ENCODE peak calls at places on chromosomes 5 and 9, in six cellular contexts. U, T, E, L, D and Y are unnamed samples.

GRCh38 chr9:95605087-95605486 is 88.3 kb upstream of the PTCH1 start:
- DNase-seq in D (no peak), U (no peak), L (no peak), E (no peak), T (no peak), Y (no peak)

GRCh38 chr5:109589983-109590382 is 99.7 kb upstream of the MAN2A1 start:
- DNase-seq in D (no peak), T (no peak), E (no peak), U (no peak), L (no peak), Y (no peak)

GRCh38 chr5:96023518-96023917 is 61.9 kb upstream of the ELL2 start:
- DNase-seq in E (no peak), D (no peak), U (no peak), L (no peak), T (no peak), Y (no peak)

GRCh38 chr9:116697887-116698286 is 10.8 kb downstream of the TRIM32 start:
- DNase-seq in U (no peak), D (no peak), E (no peak), T (no peak), L (no peak), Y (no peak)

GRCh38 chr9:16202221-16202620 is 649.4 kb downstream of the CCDC171 start:
- DNase-seq in D (no peak), E (no peak), T (no peak), L (no peak), U (no peak), Y (no peak)

GRCh38 chr5:78889759-78890158 is 95.4 kb downstream of the ARSB start:
- DNase-seq in T (no peak), D (no peak), L (no peak), E (no peak), U (no peak), Y (no peak)

GRCh38 chr5:175047048-175047447 is 322.7 kb downstream of the MSX2 start:
- DNase-seq in T (no peak), L (no peak), U (no peak), E (no peak), D (no peak), Y (no peak)

GRCh38 chr5:179907570-179908324 is at the start of gene TBC1D9B:
- DNase-seq in T (no peak), L (no peak), D (peak; percentile 81), U (peak; percentile 88), E (peak; percentile 96), Y (peak; percentile 95)

GRCh38 chr5:66454186-66455078 is 141.8 kb upstream of the MAST4 start:
- DNase-seq in L (no peak), E (no peak), D (no peak), T (no peak), U (no peak), Y (no peak)

GRCh38 chr9:136683173-136683745 is 4.0 kb downstream of the AGPAT2 start:
- DNase-seq in T (no peak), D (peak; percentile 49), E (no peak), U (no peak), L (no peak), Y (no peak)

GRCh38 chr5:1312993-1313833 is 18.3 kb upstream of the TERT start:
- DNase-seq in E (no peak), D (no peak), U (peak; percentile 51), L (peak; percentile 95), T (no peak), Y (peak; percentile 22)

GRCh38 chr9:99114846-99115500 is 10.1 kb downstream of the TGFBR1 start:
- DNase-seq in U (no peak), E (no peak), L (no peak), T (no peak), D (no peak), Y (no peak)

GRCh38 chr9:89677696-89678393 is 73.0 kb downstream of the GADD45G start:
- DNase-seq in D (peak; percentile 71), E (peak; percentile 63), L (no peak), T (no peak), U (no peak), Y (no peak)

DNA sequence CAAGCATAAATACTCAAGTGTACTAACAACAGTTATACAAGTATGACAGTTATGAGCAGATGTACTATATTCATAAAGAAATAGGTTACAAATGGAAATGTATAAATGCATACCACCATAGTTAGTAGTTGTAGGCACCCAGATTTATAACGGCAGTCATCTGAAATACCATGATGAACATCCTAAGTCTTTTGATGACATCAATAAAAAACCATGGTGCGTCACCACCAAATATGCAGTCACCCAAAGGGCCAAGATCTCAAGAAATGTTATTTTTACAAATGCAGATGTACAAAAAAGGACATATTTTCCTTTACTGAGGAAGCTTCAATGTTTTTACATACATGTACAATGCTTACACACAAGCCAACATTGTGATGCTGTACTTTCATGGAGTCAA is 70.8 kb upstream of the XPA start:
- DNase-seq in D (no peak), L (no peak), U (no peak), T (no peak), E (no peak), Y (no peak)
- TF ChIP-seq POLR2AphosphoS5 in D (no peak), L (no peak), U (no peak), T (no peak), E (no peak), Y (no peak)

GRCh38 chr5:68261174-68262021 is 45.8 kb downstream of the PIK3R1 start:
- DNase-seq in D (no peak), U (no peak), E (no peak), L (no peak), T (no peak), Y (no peak)

GRCh38 chr5:68258531-68258930 is 43.0 kb downstream of the PIK3R1 start:
- DNase-seq in T (no peak), D (no peak), E (no peak), U (no peak), L (no peak), Y (no peak)

GRCh38 chr5:68257207-68257606 is 41.7 kb downstream of the PIK3R1 start:
- DNase-seq in T (no peak), E (no peak), U (no peak), D (no peak), L (no peak), Y (no peak)

GRCh38 chr5:68259696-68260095 is 44.1 kb downstream of the PIK3R1 start:
- DNase-seq in T (no peak), D (no peak), U (no peak), E (no peak), L (no peak), Y (no peak)

DNA sequence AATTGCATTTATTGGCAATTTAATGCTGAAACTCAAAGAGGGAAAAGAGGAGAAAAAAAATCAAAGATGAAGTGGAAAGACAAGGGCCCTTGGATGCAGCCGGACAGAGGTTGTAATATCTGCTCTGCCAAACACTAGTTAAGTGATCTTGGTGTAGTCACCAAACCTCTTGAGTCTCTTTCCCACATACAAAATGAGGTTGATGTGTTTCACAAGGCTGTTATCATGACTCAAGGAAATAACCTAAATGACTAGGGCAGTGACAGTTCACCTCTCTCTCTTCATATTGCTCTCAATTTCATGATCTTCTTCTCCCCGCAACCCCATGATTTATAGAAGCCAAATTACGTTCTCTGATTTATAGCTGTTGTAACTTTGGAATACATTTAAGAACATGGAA is 44.9 kb downstream of the PIK3R1 start:
- DNase-seq in L (no peak), U (no peak), D (no peak), E (no peak), T (no peak), Y (no peak)
- H3K4me1 ChIP-seq in L (no peaks in the 10 kb centered on the region), U (peaks cover 91% of the 10 kb centered on the region), D (no peaks in the 10 kb centered on the region), E (peaks cover 51% of the 10 kb centered on the region), T (peaks cover 88% of the 10 kb centered on the region), Y (peaks cover 57% of the 10 kb centered on the region)

GRCh38 chr9:110099236-110099741 is 108.7 kb downstream of the C9orf152 start:
- DNase-seq in D (no peak), E (peak; percentile 50), U (no peak), T (no peak), L (no peak), Y (no peak)
- TF ChIP-seq EP300 in D (no peak), E (no peak), U (no peak), T (peak; percentile 11), L (no peak), Y (no peak)

DNA sequence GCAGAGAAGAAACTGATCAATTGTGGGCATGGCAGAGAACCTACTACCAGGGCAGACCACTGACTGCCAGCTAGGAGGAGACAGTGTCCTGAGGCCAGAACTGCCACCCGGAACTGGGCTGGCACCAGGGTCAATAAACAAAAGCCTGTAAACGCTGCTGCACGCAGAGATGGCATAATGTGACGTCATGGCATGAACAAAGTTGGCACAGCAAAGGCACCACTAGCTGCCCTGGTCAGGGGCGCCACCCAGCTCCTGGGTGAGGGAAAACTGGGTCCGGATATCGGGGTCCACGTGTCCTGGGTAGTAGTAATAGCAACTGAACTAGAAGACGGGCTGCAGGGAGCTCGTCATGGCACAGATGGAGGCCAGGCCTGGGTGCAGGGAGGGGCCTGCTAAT is 32.1 kb downstream of the DYNC2I2 start:
- DNase-seq in L (no peak), E (peak; percentile 12), U (no peak), T (no peak), D (no peak), Y (no peak)
- TF ChIP-seq POLR2AphosphoS5 in L (no peak), E (no peak), U (no peak), T (no peak), D (no peak), Y (no peak)

DNA sequence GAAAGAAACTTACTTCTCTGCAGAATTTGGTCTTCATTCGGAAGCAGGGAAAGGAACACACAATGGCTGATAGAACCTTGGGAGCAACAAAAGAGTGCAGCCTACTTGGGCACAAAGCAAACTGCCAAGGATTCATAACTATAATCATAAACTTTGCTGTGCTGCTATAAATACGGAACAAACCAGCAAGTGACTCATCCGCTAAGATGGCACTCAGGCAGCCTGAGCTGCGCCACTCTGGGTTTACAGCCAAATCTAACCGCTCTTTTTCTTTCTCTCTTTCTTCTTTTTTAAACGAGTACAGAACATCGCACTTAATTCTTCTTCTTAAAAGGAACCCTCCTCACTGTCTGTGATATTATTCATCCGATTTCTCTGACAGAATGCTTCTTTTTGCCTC is 81.1 kb downstream of the PTPN3 start:
- DNase-seq in L (no peak), D (no peak), U (no peak), T (no peak), E (no peak), Y (no peak)
- H3K4me1 ChIP-seq in L (peaks cover 69% of the 10 kb centered on the region), D (no peaks in the 10 kb centered on the region), U (peaks cover 16% of the 10 kb centered on the region), T (peaks cover 14% of the 10 kb centered on the region), E (no peaks in the 10 kb centered on the region), Y (no peaks in the 10 kb centered on the region)

GRCh38 chr9:34637356-34638137 is at the start of gene SIGMAR1:
- DNase-seq in L (peak; percentile 61), E (peak; percentile 98), U (peak; percentile 97), D (peak; percentile 96), T (peak; percentile 98), Y (peak; percentile 94)
- TF ChIP-seq EP300 in L (no peak), E (no peak), U (no peak), D (no peak), T (no peak), Y (no peak)

GRCh38 chr5:71586941-71587708 is at the start of gene MCCC2:
- DNase-seq in T (peak; percentile 99), L (peak; percentile 89), E (peak; percentile 95), U (peak; percentile 98), D (peak; percentile 98), Y (peak; percentile 100)
- TF ChIP-seq POLR2AphosphoS5 in T (peak; percentile 86), L (peak; percentile 97), E (peak; percentile 92), U (peak; percentile 82), D (peak; percentile 97), Y (peak; percentile 86)

GRCh38 chr5:32147236-32147635 is 26.9 kb downstream of the GOLPH3 start:
- DNase-seq in D (no peak), T (no peak), L (no peak), U (no peak), E (no peak), Y (no peak)
- H3K4me1 ChIP-seq in D (no peaks in the 10 kb centered on the region), T (peaks cover 60% of the 10 kb centered on the region), L (no peaks in the 10 kb centered on the region), U (peaks cover 85% of the 10 kb centered on the region), E (peaks cover 16% of the 10 kb centered on the region), Y (peaks cover 52% of the 10 kb centered on the region)

GRCh38 chr5:115561176-115561575 is 16.6 kb upstream of the FEM1C start:
- DNase-seq in T (no peak), U (no peak), L (no peak), D (no peak), E (no peak), Y (no peak)
- TF ChIP-seq EP300 in T (no peak), U (no peak), L (no peak), D (no peak), E (no peak), Y (no peak)